ENCODE peak calls at places on chromosomes 1 and 21, in seven cellular contexts. E is breast epithelium, F is GM12891, L is K562, K is sigmoid colon, D is SK-N-MC, A is prostate gland. P is an unnamed sample.

GRCh38 chr21:38388684-38389676 is 109.3 kb downstream of the ERG start:
- DNase-seq in E (no peak), F (no peak), L (no peak), K (no peak), D (no peak), A (no peak), P (no peak)

GRCh38 chr1:62110198-62110817 is 84.3 kb upstream of the L1TD1 start:
- DNase-seq in E (no peak), F (no peak), L (no peak), K (no peak), D (no peak), A (no peak), P (no peak)

GRCh38 chr1:77484926-77485325 is 197.5 kb downstream of the ZZZ3 start:
- DNase-seq in E (no peak), F (no peak), L (no peak), K (no peak), D (no peak), A (no peak), P (no peak)

GRCh38 chr1:172109357-172109756 is 268.1 kb downstream of the DNM3 start:
- DNase-seq in E (no peak), F (no peak), L (no peak), K (no peak), D (peak), A (no peak), P (no peak)

GRCh38 chr1:203548917-203549708 is 55.2 kb downstream of the OPTC start:
- DNase-seq in E (no peak), F (no peak), L (no peak), K (no peak), D (no peak), A (no peak), P (no peak)

GRCh38 chr1:32240140-32240951 is 6.7 kb upstream of the FAM167B start:
- DNase-seq in E (peak), F (no peak), L (no peak), K (peak), D (no peak), A (peak), P (peak)

GRCh38 chr1:1397839-1398523 is 1.2 kb downstream of the CCNL2 start:
- DNase-seq in E (no peak), F (no peak), L (peak), K (no peak), D (no peak), A (no peak), P (no peak)

GRCh38 chr1:174742805-174743653 is 256.7 kb upstream of the CACYBP start:
- DNase-seq in E (no peak), F (no peak), L (no peak), K (no peak), D (no peak), A (no peak), P (no peak)

GRCh38 chr1:16164821-16165364 is 9.0 kb upstream of the EPHA2 start:
- DNase-seq in E (no peak), F (no peak), L (no peak), K (no peak), D (no peak), A (no peak), P (no peak)

GRCh38 chr1:184793967-184794366 is 39.3 kb upstream of the EDEM3 start:
- DNase-seq in E (no peak), F (no peak), L (no peak), K (no peak), D (no peak), A (no peak), P (no peak)
- TF ChIP-seq POLR2AphosphoS5 in E (no peak), F (no peak), L (no peak), K (no peak), D (no peak), A (no peak), P (no peak)

GRCh38 chr21:41837756-41838297 is 41.3 kb downstream of the PRDM15 start:
- DNase-seq in E (no peak), F (no peak), L (no peak), K (no peak), D (no peak), A (no peak), P (no peak)
- TF ChIP-seq POLR2AphosphoS5 in E (no peak), F (no peak), L (no peak), K (no peak), D (no peak), A (no peak), P (no peak)

GRCh38 chr1:24362982-24363614 is 43.9 kb downstream of the GRHL3 start:
- DNase-seq in E (no peak), F (no peak), L (no peak), K (peak), D (no peak), A (no peak), P (no peak)
- TF ChIP-seq POLR2AphosphoS5 in E (peak), F (no peak), L (no peak), K (no peak), D (no peak), A (no peak), P (peak)

GRCh38 chr1:63701187-63701586 is 72.6 kb upstream of the ROR1 start:
- DNase-seq in E (no peak), F (no peak), L (no peak), K (peak), D (no peak), A (no peak), P (no peak)

GRCh38 chr1:63703661-63704060 is 70.2 kb upstream of the ROR1 start:
- DNase-seq in E (no peak), F (no peak), L (no peak), K (peak), D (no peak), A (no peak), P (no peak)

GRCh38 chr1:63693956-63694607 is 79.7 kb upstream of the ROR1 start:
- DNase-seq in E (no peak), F (peak), L (no peak), K (no peak), D (no peak), A (no peak), P (no peak)

DNA sequence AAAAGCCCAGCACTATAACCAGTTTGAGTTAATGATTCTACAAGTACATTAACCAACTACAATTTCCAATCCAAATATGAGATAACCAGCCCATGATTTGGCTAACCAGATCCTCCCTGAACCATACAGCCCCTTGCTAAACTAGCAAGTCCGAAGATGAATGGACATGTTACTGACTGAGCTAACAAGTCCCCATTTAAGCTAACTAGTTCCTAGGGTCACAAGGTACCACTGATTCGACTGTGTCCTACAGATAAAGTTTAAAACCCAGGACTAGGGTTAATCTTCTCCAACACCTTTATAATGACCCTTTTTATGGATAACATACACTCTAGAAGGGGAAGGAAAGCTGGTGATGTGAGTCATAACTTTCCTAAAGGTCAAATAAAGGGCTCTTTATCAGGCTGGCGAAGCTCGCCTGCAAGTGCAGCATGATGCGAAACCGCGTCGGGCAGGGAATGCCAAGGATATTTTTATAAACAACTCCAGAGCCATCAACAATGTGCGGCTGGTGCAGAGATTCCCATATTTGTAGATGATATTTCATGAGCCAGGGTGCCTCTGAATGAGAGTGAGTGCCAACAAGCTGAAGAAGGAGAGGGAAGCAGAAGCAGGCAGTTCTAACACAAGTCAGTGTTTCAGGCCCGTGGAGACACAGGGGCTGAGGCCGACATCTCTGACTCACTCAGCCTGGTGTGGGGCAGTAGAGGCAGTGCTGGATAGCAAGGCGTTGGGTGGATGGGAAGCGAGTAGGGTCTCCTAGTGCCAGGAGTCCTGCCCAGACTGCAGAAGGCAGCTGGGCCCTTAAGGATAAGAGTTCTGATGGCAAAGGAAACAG is 75.6 kb upstream of the ROR1 start:
- DNase-seq in E (no peak), F (no peak), L (peak), K (peak), D (no peak), A (no peak), P (no peak)
- TF ChIP-seq POLR2AphosphoS5 in E (no peak), F (no peak), L (no peak), K (peak), D (no peak), A (peak), P (no peak)

GRCh38 chr1:105137543-105138444 is 1388.1 kb downstream of the AMY1C start:
- DNase-seq in E (no peak), F (peak), L (peak), K (no peak), D (no peak), A (no peak), P (no peak)
- TF ChIP-seq POLR2AphosphoS5 in E (no peak), F (no peak), L (no peak), K (no peak), D (no peak), A (no peak), P (no peak)

GRCh38 chr1:112520166-112520565 is 11.4 kb downstream of the WNT2B start:
- DNase-seq in E (no peak), F (no peak), L (no peak), K (no peak), D (no peak), A (no peak), P (no peak)
- TF ChIP-seq POLR2AphosphoS5 in E (no peak), F (no peak), L (no peak), K (no peak), D (no peak), A (no peak), P (no peak)

GRCh38 chr21:41692216-41692615 is 74.6 kb downstream of the RIPK4 start:
- DNase-seq in E (no peak), F (no peak), L (no peak), K (no peak), D (no peak), A (no peak), P (no peak)

GRCh38 chr21:41698071-41698470 is 68.8 kb downstream of the RIPK4 start:
- DNase-seq in E (no peak), F (no peak), L (no peak), K (no peak), D (no peak), A (no peak), P (no peak)

GRCh38 chr21:41699311-41699710 is 67.5 kb downstream of the RIPK4 start:
- DNase-seq in E (no peak), F (no peak), L (no peak), K (no peak), D (no peak), A (no peak), P (no peak)

GRCh38 chr21:41691205-41692203 is 75.3 kb downstream of the RIPK4 start:
- DNase-seq in E (no peak), F (no peak), L (no peak), K (no peak), D (no peak), A (no peak), P (no peak)

GRCh38 chr21:41695513-41695912 is 71.3 kb downstream of the RIPK4 start:
- DNase-seq in E (no peak), F (no peak), L (no peak), K (no peak), D (no peak), A (no peak), P (no peak)
- TF ChIP-seq POLR2AphosphoS5 in E (no peak), F (no peak), L (no peak), K (no peak), D (no peak), A (no peak), P (no peak)

GRCh38 chr1:215971793-215972441 is 404.8 kb downstream of the KCTD3 start:
- DNase-seq in E (no peak), F (no peak), L (no peak), K (no peak), D (no peak), A (no peak), P (no peak)

GRCh38 chr1:215970406-215970805 is 403.3 kb downstream of the KCTD3 start:
- DNase-seq in E (no peak), F (no peak), L (no peak), K (no peak), D (no peak), A (no peak), P (no peak)
- TF ChIP-seq POLR2AphosphoS5 in E (no peak), F (no peak), L (no peak), K (no peak), D (no peak), A (no peak), P (no peak)

GRCh38 chr1:23393706-23394105 is 24.1 kb upstream of the ZNF436 start:
- DNase-seq in E (no peak), F (no peak), L (no peak), K (peak), D (no peak), A (no peak), P (peak)

GRCh38 chr1:23395162-23395724 is 25.6 kb upstream of the ZNF436 start:
- DNase-seq in E (no peak), F (no peak), L (no peak), K (no peak), D (no peak), A (no peak), P (no peak)

GRCh38 chr1:23395849-23396248 is 26.2 kb upstream of the ZNF436 start:
- DNase-seq in E (no peak), F (no peak), L (no peak), K (no peak), D (no peak), A (no peak), P (no peak)

GRCh38 chr1:23394664-23395063 is 25.0 kb upstream of the ZNF436 start:
- DNase-seq in E (peak), F (no peak), L (no peak), K (peak), D (no peak), A (no peak), P (peak)

DNA sequence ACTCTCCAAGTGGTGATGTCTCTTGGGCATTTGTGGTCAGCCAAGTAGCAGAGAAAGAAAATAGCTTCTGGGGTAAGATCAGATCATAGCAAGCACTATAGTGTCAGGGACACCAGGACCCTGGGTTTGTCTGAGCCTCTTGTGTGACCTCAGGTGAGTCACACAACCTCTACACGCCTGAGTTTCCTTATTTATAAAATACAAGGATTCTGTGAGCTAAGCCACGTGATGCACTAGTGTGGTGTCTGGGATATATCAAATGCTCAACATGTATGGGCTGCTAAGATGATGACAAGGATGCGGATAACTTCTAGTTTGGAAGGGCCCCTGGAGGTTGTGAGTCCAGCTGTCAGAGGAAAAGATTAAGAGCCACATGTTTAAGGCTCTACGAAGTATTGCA is 24.5 kb upstream of the ZNF436 start:
- DNase-seq in E (no peak), F (no peak), L (no peak), K (no peak), D (no peak), A (no peak), P (no peak)
- TF ChIP-seq POLR2AphosphoS5 in E (no peak), F (no peak), L (no peak), K (peak), D (no peak), A (no peak), P (no peak)

P was measured in suprapubic skin.